ENCODE peak calls at places on chromosomes 4 and X, in four cellular contexts. E is RKO; Y is T-cell; W is CD4-positive, alpha-beta memory T cell. P is an unnamed sample.
A peak's percentile ranks its signal among the peaks of the same experiment; 100 is the strongest.

GRCh38 chr4:151250706-151251105 is 26.3 kb upstream of the PRSS48 start:
- DNase-seq in E (no peak), Y (no peak), W (no peak), P (no peak)

GRCh38 chrX:40947276-40947675 is 138.0 kb upstream of the USP9X start:
- DNase-seq in E (peak; percentile 37), Y (no peak), W (no peak), P (no peak)

GRCh38 chr4:16264798-16265197 is 38.5 kb upstream of the TAPT1 start:
- DNase-seq in E (peak; percentile 63), Y (no peak), W (peak; percentile 39), P (no peak)

GRCh38 chr4:155624478-155624877 is 42.2 kb upstream of the GUCY1A1 start:
- DNase-seq in E (no peak), Y (no peak), W (no peak), P (no peak)

GRCh38 chrX:3550160-3550765 is 163.2 kb downstream of the PRKX start:
- DNase-seq in E (peak; percentile 23), Y (no peak), W (no peak), P (no peak)

GRCh38 chrX:119273807-119274192 is 37.7 kb downstream of the PGRMC1 start:
- DNase-seq in E (no peak), Y (no peak), W (no peak), P (no peak)

GRCh38 chr4:118816538-118817177 is 19.3 kb downstream of the SEC24D start:
- DNase-seq in E (peak; percentile 58), Y (no peak), W (no peak), P (no peak)

GRCh38 chr4:127642169-127642568 is 9.4 kb downstream of the INTU start:
- DNase-seq in E (no peak), Y (no peak), W (no peak), P (no peak)

GRCh38 chr4:7666744-7667143 is 232.0 kb upstream of the PSAPL1 start:
- DNase-seq in E (no peak), Y (no peak), W (no peak), P (no peak)

GRCh38 chr4:113809313-113809712 is 47.8 kb upstream of the CAMK2D start:
- DNase-seq in E (no peak), Y (no peak), W (no peak), P (no peak)

P was measured in naive thymus-derived CD4-positive, alpha-beta T cell.